ENCODE peak calls at places on chromosome 4, in five cellular contexts. One of them, this sample, is unnamed.

GRCh38 chr4:111208970-111209369 is 586.1 kb upstream of the PITX2 start:
- DNase-seq in tibial nerve: no peak
- DNase-seq in astrocyte: no peak
- DNase-seq in uterus: no peak
- DNase-seq in psoas muscle: no peak
- DNase-seq in this sample: no peak

GRCh38 chr4:472881-473574 is 25.9 kb downstream of the ZNF721 start:
- DNase-seq in tibial nerve: no peak
- DNase-seq in astrocyte: no peak
- DNase-seq in uterus: no peak
- DNase-seq in psoas muscle: no peak
- DNase-seq in this sample: no peak

GRCh38 chr4:53805291-53805690 is 214.0 kb upstream of the LNX1 start:
- DNase-seq in tibial nerve: no peak
- DNase-seq in astrocyte: no peak
- DNase-seq in uterus: no peak
- DNase-seq in psoas muscle: no peak
- DNase-seq in this sample: no peak

GRCh38 chr4:137307806-137308205 is 224.5 kb downstream of the PCDH18 start:
- DNase-seq in tibial nerve: peak; percentile 58
- DNase-seq in astrocyte: peak; percentile 76
- DNase-seq in uterus: peak; percentile 21
- DNase-seq in psoas muscle: no peak
- DNase-seq in this sample: no peak

GRCh38 chr4:169372791-169373190 is 102.0 kb upstream of the SH3RF1 start:
- DNase-seq in tibial nerve: no peak
- DNase-seq in astrocyte: no peak
- DNase-seq in uterus: no peak
- DNase-seq in psoas muscle: no peak
- DNase-seq in this sample: no peak

GRCh38 chr4:109977854-109978501 is 65.3 kb downstream of the EGF start:
- DNase-seq in tibial nerve: peak; percentile 21
- DNase-seq in astrocyte: peak; percentile 45
- DNase-seq in uterus: no peak
- DNase-seq in psoas muscle: no peak
- DNase-seq in this sample: no peak

GRCh38 chr4:161121451-161121850 is 1042.3 kb downstream of the FSTL5 start:
- DNase-seq in tibial nerve: no peak
- DNase-seq in astrocyte: no peak
- DNase-seq in uterus: no peak
- DNase-seq in psoas muscle: no peak
- DNase-seq in this sample: no peak

GRCh38 chr4:168098257-168098717 is 6.0 kb downstream of the ANXA10 start:
- DNase-seq in tibial nerve: no peak
- DNase-seq in astrocyte: peak; percentile 78
- DNase-seq in uterus: no peak
- DNase-seq in psoas muscle: no peak
- DNase-seq in this sample: no peak

GRCh38 chr4:102826890-102827673 is at the start of gene UBE2D3:
- DNase-seq in tibial nerve: peak; percentile 93
- DNase-seq in astrocyte: peak; percentile 96
- DNase-seq in uterus: peak; percentile 96
- DNase-seq in psoas muscle: peak; percentile 98
- DNase-seq in this sample: peak; percentile 99

GRCh38 chr4:154076921-154077320 is 288.0 kb upstream of the SFRP2 start:
- DNase-seq in tibial nerve: no peak
- DNase-seq in astrocyte: no peak
- DNase-seq in uterus: no peak
- DNase-seq in psoas muscle: no peak
- DNase-seq in this sample: no peak

GRCh38 chr4:108696160-108696559 is 45.8 kb downstream of the OSTC start:
- DNase-seq in tibial nerve: no peak
- DNase-seq in astrocyte: no peak
- DNase-seq in uterus: no peak
- DNase-seq in psoas muscle: no peak
- DNase-seq in this sample: no peak

GRCh38 chr4:153759407-153760226 is at the start of gene RNF175:
- DNase-seq in tibial nerve: no peak
- DNase-seq in astrocyte: no peak
- DNase-seq in uterus: no peak
- DNase-seq in psoas muscle: peak; percentile 49
- DNase-seq in this sample: no peak

GRCh38 chr4:176377705-176378302 is 58.0 kb downstream of the SPCS3 start:
- DNase-seq in tibial nerve: no peak
- DNase-seq in astrocyte: peak; percentile 17
- DNase-seq in uterus: no peak
- DNase-seq in psoas muscle: no peak
- DNase-seq in this sample: no peak

GRCh38 chr4:74156521-74156920 is 1.4 kb upstream of the MTHFD2L start:
- DNase-seq in tibial nerve: no peak
- DNase-seq in astrocyte: no peak
- DNase-seq in uterus: no peak
- DNase-seq in psoas muscle: no peak
- DNase-seq in this sample: no peak

GRCh38 chr4:71417150-71417549 is 78.3 kb downstream of the SLC4A4 start:
- DNase-seq in tibial nerve: no peak
- DNase-seq in astrocyte: no peak
- DNase-seq in uterus: no peak
- DNase-seq in psoas muscle: no peak
- DNase-seq in this sample: no peak

GRCh38 chr4:88195666-88196365 is 37.4 kb upstream of the ABCG2 start:
- DNase-seq in tibial nerve: no peak
- DNase-seq in astrocyte: no peak
- DNase-seq in uterus: no peak
- DNase-seq in psoas muscle: no peak
- DNase-seq in this sample: no peak

GRCh38 chr4:124953059-124953850 is 240.7 kb upstream of the ANKRD50 start:
- DNase-seq in tibial nerve: no peak
- DNase-seq in astrocyte: peak; percentile 86
- DNase-seq in uterus: no peak
- DNase-seq in psoas muscle: no peak
- DNase-seq in this sample: no peak

GRCh38 chr4:124961138-124961750 is 248.7 kb upstream of the ANKRD50 start:
- DNase-seq in tibial nerve: no peak
- DNase-seq in astrocyte: no peak
- DNase-seq in uterus: no peak
- DNase-seq in psoas muscle: no peak
- DNase-seq in this sample: no peak

GRCh38 chr4:124952601-124953000 is 240.1 kb upstream of the ANKRD50 start:
- DNase-seq in tibial nerve: no peak
- DNase-seq in astrocyte: no peak
- DNase-seq in uterus: no peak
- DNase-seq in psoas muscle: no peak
- DNase-seq in this sample: no peak

GRCh38 chr4:124958812-124959211 is 246.3 kb upstream of the ANKRD50 start:
- DNase-seq in tibial nerve: no peak
- DNase-seq in astrocyte: no peak
- DNase-seq in uterus: no peak
- DNase-seq in psoas muscle: no peak
- DNase-seq in this sample: no peak

DNA sequence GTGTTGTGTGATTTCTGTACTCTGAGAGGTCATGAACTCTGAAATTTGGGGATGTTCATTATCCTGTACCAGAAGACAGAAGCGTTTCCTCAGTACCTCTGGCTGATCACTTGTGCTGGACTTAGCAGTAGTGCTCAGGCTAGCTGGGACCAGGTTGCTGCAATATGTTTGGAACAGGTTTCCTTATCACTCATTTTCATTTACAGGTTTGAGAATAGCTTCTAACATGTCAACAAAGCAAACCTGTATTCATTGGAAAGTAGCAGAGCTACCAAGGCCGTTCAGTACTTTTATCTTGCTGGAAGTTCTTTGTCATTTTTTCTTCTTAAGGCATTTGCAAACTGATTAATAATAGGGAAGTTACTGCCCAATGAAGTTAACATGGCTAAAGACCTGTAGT is 242.9 kb upstream of the ANKRD50 start:
- DNase-seq in tibial nerve: no peak
- DNase-seq in astrocyte: no peak
- DNase-seq in uterus: no peak
- DNase-seq in psoas muscle: no peak
- DNase-seq in this sample: no peak
- H3K27ac ChIP-seq in tibial nerve: no peak overlapping the region
- H3K27ac ChIP-seq in astrocyte: no peak overlapping the region
- H3K27ac ChIP-seq in uterus: no peak overlapping the region
- H3K27ac ChIP-seq in psoas muscle: no peak overlapping the region
- H3K27ac ChIP-seq in this sample: no peak overlapping the region

DNA sequence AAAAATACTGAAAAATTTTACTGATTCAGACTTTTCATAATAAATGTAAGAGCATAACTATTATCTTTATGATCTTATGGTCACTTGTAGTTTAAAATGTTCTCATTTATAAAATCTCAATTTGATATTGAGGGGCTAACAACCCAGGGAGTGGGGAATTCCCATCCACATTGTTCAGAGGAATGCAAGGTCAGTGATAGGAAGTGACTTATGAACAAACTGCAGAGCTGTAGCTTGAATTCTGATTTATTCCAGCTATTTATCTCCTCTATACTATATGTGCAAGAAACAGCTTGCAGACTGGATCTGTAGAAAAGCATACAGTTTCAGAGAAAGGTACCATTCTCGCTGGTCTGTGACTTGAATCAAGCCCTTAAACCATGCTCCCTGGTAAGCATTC is 61.6 kb downstream of the SEC24D start:
- DNase-seq in tibial nerve: no peak
- DNase-seq in astrocyte: no peak
- DNase-seq in uterus: no peak
- DNase-seq in psoas muscle: no peak
- DNase-seq in this sample: no peak
- H3K27ac ChIP-seq in tibial nerve: no peak overlapping the region
- H3K27ac ChIP-seq in astrocyte: peak overlapping the region; percentile 0
- H3K27ac ChIP-seq in uterus: no peak overlapping the region
- H3K27ac ChIP-seq in psoas muscle: no peak overlapping the region
- H3K27ac ChIP-seq in this sample: no peak overlapping the region

DNA sequence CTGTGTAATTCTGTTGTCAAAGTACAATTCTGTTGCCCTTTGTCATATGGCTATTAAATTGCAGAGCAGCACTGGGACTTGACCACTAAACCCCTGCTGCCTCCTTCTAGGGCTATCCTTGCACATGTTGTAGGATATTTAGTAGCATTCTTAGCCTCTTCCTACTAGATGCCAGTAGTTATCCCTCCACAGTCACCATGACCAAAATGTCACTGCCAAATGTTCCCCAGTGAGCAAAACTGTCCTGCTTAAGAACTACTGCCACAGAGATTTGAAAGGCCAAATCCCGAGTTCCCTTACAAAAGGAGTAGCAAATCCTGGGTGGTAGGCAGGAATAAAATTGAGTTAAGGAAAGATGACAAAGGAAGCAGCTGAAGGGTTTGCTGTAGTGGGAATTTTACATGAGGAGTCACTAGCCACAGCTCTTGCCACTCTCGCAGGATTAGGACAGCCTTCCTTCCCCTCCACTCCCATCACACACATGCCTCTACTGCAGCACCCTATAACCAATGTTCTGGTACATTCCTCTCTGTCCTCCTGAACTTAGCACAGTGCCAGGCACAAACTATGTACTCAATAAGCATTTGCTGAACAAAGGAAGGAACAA is 8.4 kb downstream of the APBB2 start:
- DNase-seq in tibial nerve: no peak
- DNase-seq in astrocyte: no peak
- DNase-seq in uterus: no peak
- DNase-seq in psoas muscle: no peak
- DNase-seq in this sample: no peak
- H3K27ac ChIP-seq in tibial nerve: no peak overlapping the region
- H3K27ac ChIP-seq in astrocyte: no peak overlapping the region
- H3K27ac ChIP-seq in uterus: no peak overlapping the region
- H3K27ac ChIP-seq in psoas muscle: no peak overlapping the region
- H3K27ac ChIP-seq in this sample: peak overlapping the region; percentile 21

DNA sequence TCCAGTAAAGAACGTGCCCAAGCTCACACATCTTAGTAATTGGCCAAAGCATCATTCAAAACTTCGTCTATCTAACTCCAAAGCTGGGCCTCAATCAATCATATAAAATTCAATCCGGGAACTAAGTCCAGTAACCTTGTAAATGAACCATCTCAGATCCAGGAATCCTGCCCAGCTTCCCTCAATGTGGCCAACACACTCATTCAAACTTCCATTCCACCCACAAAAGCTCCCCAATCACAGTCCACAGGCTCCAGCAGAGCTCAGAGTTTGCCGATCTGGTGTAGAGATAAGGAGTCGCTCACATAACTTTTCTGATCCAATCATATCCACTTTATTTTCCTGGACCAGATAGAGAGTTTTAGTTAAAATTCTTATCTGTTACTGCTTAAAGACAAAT is 144.8 kb downstream of the SPATA18 start:
- DNase-seq in tibial nerve: no peak
- DNase-seq in astrocyte: no peak
- DNase-seq in uterus: no peak
- DNase-seq in psoas muscle: no peak
- DNase-seq in this sample: no peak
- H3K27ac ChIP-seq in tibial nerve: no peak overlapping the region
- H3K27ac ChIP-seq in astrocyte: no peak overlapping the region
- H3K27ac ChIP-seq in uterus: no peak overlapping the region
- H3K27ac ChIP-seq in psoas muscle: no peak overlapping the region
- H3K27ac ChIP-seq in this sample: no peak overlapping the region

DNA sequence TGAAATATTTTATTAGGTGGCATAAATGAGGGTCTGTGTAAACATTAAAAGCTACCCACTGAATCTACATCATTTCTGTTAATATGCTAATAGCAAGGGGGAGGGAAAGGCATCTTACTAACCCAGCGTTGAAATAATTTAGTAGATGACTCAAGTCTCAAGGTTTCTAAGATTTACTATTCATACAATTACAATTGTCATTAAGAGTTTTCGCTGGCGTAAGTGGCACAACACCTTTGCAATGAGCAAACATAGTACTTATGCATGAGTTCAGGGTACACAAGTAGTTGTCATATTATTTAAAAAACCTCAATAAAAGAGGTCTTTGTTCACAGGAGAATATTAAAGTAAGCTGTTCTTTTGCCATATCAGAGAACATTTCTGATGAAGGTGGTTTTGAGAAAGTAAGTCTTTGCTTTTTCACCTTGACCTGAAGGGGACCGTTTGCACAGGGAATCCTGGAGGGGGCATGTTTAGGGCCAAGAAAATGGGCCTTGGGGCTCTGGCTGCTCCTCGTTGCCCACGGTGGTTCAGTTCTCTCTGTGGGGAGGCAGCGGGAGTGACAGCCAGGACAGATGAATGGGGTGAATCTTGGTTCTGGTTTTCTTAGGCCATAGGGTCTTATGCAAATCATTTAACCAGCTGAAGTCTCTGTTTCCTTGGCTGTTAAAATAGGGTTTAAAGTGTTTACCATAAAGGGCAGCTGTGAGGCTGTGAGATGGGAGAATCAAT is 4.4 kb upstream of the RHOH start:
- DNase-seq in tibial nerve: no peak
- DNase-seq in astrocyte: no peak
- DNase-seq in uterus: no peak
- DNase-seq in psoas muscle: no peak
- DNase-seq in this sample: no peak
- H3K27ac ChIP-seq in tibial nerve: peak overlapping the region; percentile 77
- H3K27ac ChIP-seq in astrocyte: no peak overlapping the region
- H3K27ac ChIP-seq in uterus: no peak overlapping the region
- H3K27ac ChIP-seq in psoas muscle: no peak overlapping the region
- H3K27ac ChIP-seq in this sample: no peak overlapping the region

This sample was measured in substantia nigra.